ENCODE peak calls at places on chromosomes 2 and 18, in nine cellular contexts. One of them, this sample, is unnamed.

GRCh38 chr2:223692227-223692947 is 90.2 kb upstream of the SCG2 start:
- DNase-seq in ovary: peak; percentile 52
- DNase-seq in transverse colon: peak; percentile 10
- DNase-seq in A549: peak; percentile 76
- DNase-seq in suprapubic skin: no peak
- DNase-seq in HepG2: peak; percentile 54
- DNase-seq in GM12878: no peak
- DNase-seq in K562: peak; percentile 62
- DNase-seq in sigmoid colon: no peak
- DNase-seq in this sample: no peak

GRCh38 chr2:241994086-241994485 is 124.6 kb downstream of the RTP5 start:
- DNase-seq in ovary: no peak
- DNase-seq in transverse colon: no peak
- DNase-seq in A549: no peak
- DNase-seq in suprapubic skin: peak; percentile 72
- DNase-seq in HepG2: no peak
- DNase-seq in GM12878: no peak
- DNase-seq in K562: no peak
- DNase-seq in sigmoid colon: no peak
- DNase-seq in this sample: no peak

GRCh38 chr18:49934457-49934856 is 121.1 kb upstream of the ACAA2 start:
- DNase-seq in ovary: no peak
- DNase-seq in transverse colon: no peak
- DNase-seq in A549: no peak
- DNase-seq in suprapubic skin: no peak
- DNase-seq in HepG2: no peak
- DNase-seq in GM12878: no peak
- DNase-seq in K562: no peak
- DNase-seq in sigmoid colon: no peak
- DNase-seq in this sample: no peak

GRCh38 chr2:10901160-10901559 is 10.6 kb upstream of the KCNF1 start:
- DNase-seq in ovary: no peak
- DNase-seq in transverse colon: no peak
- DNase-seq in A549: peak; percentile 73
- DNase-seq in suprapubic skin: no peak
- DNase-seq in HepG2: no peak
- DNase-seq in GM12878: no peak
- DNase-seq in K562: no peak
- DNase-seq in sigmoid colon: no peak
- DNase-seq in this sample: no peak

GRCh38 chr2:191682148-191682547 is 4.2 kb downstream of the NABP1 start:
- DNase-seq in ovary: no peak
- DNase-seq in transverse colon: no peak
- DNase-seq in A549: no peak
- DNase-seq in suprapubic skin: no peak
- DNase-seq in HepG2: no peak
- DNase-seq in GM12878: no peak
- DNase-seq in K562: no peak
- DNase-seq in sigmoid colon: no peak
- DNase-seq in this sample: no peak

GRCh38 chr2:239944706-239945551 is 80.2 kb downstream of the NDUFA10 start:
- DNase-seq in ovary: no peak
- DNase-seq in transverse colon: no peak
- DNase-seq in A549: no peak
- DNase-seq in suprapubic skin: peak; percentile 75
- DNase-seq in HepG2: no peak
- DNase-seq in GM12878: no peak
- DNase-seq in K562: no peak
- DNase-seq in sigmoid colon: peak; percentile 62
- DNase-seq in this sample: no peak

GRCh38 chr2:21317131-21317530 is 193.4 kb downstream of the TDRD15 start:
- DNase-seq in ovary: peak; percentile 61
- DNase-seq in transverse colon: peak; percentile 57
- DNase-seq in A549: peak; percentile 52
- DNase-seq in suprapubic skin: no peak
- DNase-seq in HepG2: peak; percentile 60
- DNase-seq in GM12878: no peak
- DNase-seq in K562: peak; percentile 81
- DNase-seq in sigmoid colon: peak; percentile 64
- DNase-seq in this sample: peak; percentile 27

GRCh38 chr2:45466045-45466444 is 145.0 kb downstream of the SRBD1 start:
- DNase-seq in ovary: no peak
- DNase-seq in transverse colon: no peak
- DNase-seq in A549: no peak
- DNase-seq in suprapubic skin: no peak
- DNase-seq in HepG2: no peak
- DNase-seq in GM12878: no peak
- DNase-seq in K562: peak; percentile 21
- DNase-seq in sigmoid colon: no peak
- DNase-seq in this sample: no peak

GRCh38 chr18:3472681-3473544 is 22.9 kb downstream of the TGIF1 start:
- DNase-seq in ovary: no peak
- DNase-seq in transverse colon: no peak
- DNase-seq in A549: no peak
- DNase-seq in suprapubic skin: no peak
- DNase-seq in HepG2: no peak
- DNase-seq in GM12878: no peak
- DNase-seq in K562: no peak
- DNase-seq in sigmoid colon: no peak
- DNase-seq in this sample: no peak

GRCh38 chr18:52408800-52409302 is 68.9 kb downstream of the DCC start:
- DNase-seq in ovary: no peak
- DNase-seq in transverse colon: no peak
- DNase-seq in A549: no peak
- DNase-seq in suprapubic skin: no peak
- DNase-seq in HepG2: no peak
- DNase-seq in GM12878: no peak
- DNase-seq in K562: no peak
- DNase-seq in sigmoid colon: no peak
- DNase-seq in this sample: no peak

GRCh38 chr18:62763101-62763521 is 47.8 kb downstream of the PHLPP1 start:
- DNase-seq in ovary: no peak
- DNase-seq in transverse colon: no peak
- DNase-seq in A549: no peak
- DNase-seq in suprapubic skin: no peak
- DNase-seq in HepG2: no peak
- DNase-seq in GM12878: no peak
- DNase-seq in K562: no peak
- DNase-seq in sigmoid colon: no peak
- DNase-seq in this sample: no peak

GRCh38 chr18:65725421-65726050 is 25.3 kb upstream of the CDH7 start:
- DNase-seq in ovary: no peak
- DNase-seq in transverse colon: peak; percentile 33
- DNase-seq in A549: peak; percentile 36
- DNase-seq in suprapubic skin: no peak
- DNase-seq in HepG2: peak; percentile 16
- DNase-seq in GM12878: no peak
- DNase-seq in K562: peak; percentile 6
- DNase-seq in sigmoid colon: no peak
- DNase-seq in this sample: no peak

GRCh38 chr2:222506230-222506934 is 82.0 kb downstream of the SGPP2 start:
- DNase-seq in ovary: no peak
- DNase-seq in transverse colon: no peak
- DNase-seq in A549: no peak
- DNase-seq in suprapubic skin: no peak
- DNase-seq in HepG2: no peak
- DNase-seq in GM12878: no peak
- DNase-seq in K562: no peak
- DNase-seq in sigmoid colon: no peak
- DNase-seq in this sample: no peak

GRCh38 chr2:53445376-53446072 is 322.1 kb upstream of the CHAC2 start:
- DNase-seq in ovary: no peak
- DNase-seq in transverse colon: no peak
- DNase-seq in A549: no peak
- DNase-seq in suprapubic skin: no peak
- DNase-seq in HepG2: no peak
- DNase-seq in GM12878: no peak
- DNase-seq in K562: no peak
- DNase-seq in sigmoid colon: no peak
- DNase-seq in this sample: no peak

GRCh38 chr2:227106845-227107759 is 56.9 kb downstream of the COL4A4 start:
- DNase-seq in ovary: peak; percentile 23
- DNase-seq in transverse colon: peak; percentile 53
- DNase-seq in A549: peak; percentile 73
- DNase-seq in suprapubic skin: no peak
- DNase-seq in HepG2: peak; percentile 73
- DNase-seq in GM12878: no peak
- DNase-seq in K562: peak; percentile 54
- DNase-seq in sigmoid colon: no peak
- DNase-seq in this sample: peak; percentile 39

GRCh38 chr18:60070631-60071030 is 170.8 kb downstream of the PMAIP1 start:
- DNase-seq in ovary: no peak
- DNase-seq in transverse colon: no peak
- DNase-seq in A549: no peak
- DNase-seq in suprapubic skin: no peak
- DNase-seq in HepG2: no peak
- DNase-seq in GM12878: no peak
- DNase-seq in K562: no peak
- DNase-seq in sigmoid colon: no peak
- DNase-seq in this sample: no peak

GRCh38 chr2:218892693-218893348 is 12.2 kb downstream of the WNT10A start:
- DNase-seq in ovary: no peak
- DNase-seq in transverse colon: peak; percentile 86
- DNase-seq in A549: peak; percentile 64
- DNase-seq in suprapubic skin: no peak
- DNase-seq in HepG2: peak; percentile 32
- DNase-seq in GM12878: peak; percentile 80
- DNase-seq in K562: peak; percentile 51
- DNase-seq in sigmoid colon: no peak
- DNase-seq in this sample: peak; percentile 24

GRCh38 chr2:176419591-176420071 is 150.4 kb downstream of the MTX2 start:
- DNase-seq in ovary: no peak
- DNase-seq in transverse colon: no peak
- DNase-seq in A549: no peak
- DNase-seq in suprapubic skin: no peak
- DNase-seq in HepG2: no peak
- DNase-seq in GM12878: no peak
- DNase-seq in K562: no peak
- DNase-seq in sigmoid colon: no peak
- DNase-seq in this sample: no peak

GRCh38 chr2:2777876-2778275 is 446.8 kb upstream of the MYT1L start:
- DNase-seq in ovary: no peak
- DNase-seq in transverse colon: no peak
- DNase-seq in A549: no peak
- DNase-seq in suprapubic skin: no peak
- DNase-seq in HepG2: no peak
- DNase-seq in GM12878: no peak
- DNase-seq in K562: no peak
- DNase-seq in sigmoid colon: no peak
- DNase-seq in this sample: no peak

GRCh38 chr18:6210349-6211173 is 204.2 kb downstream of the L3MBTL4 start:
- DNase-seq in ovary: no peak
- DNase-seq in transverse colon: no peak
- DNase-seq in A549: no peak
- DNase-seq in suprapubic skin: no peak
- DNase-seq in HepG2: peak; percentile 92
- DNase-seq in GM12878: no peak
- DNase-seq in K562: no peak
- DNase-seq in sigmoid colon: no peak
- DNase-seq in this sample: no peak
- TF ChIP-seq POLR2A in ovary: no peak
- TF ChIP-seq POLR2A in transverse colon: no peak
- TF ChIP-seq POLR2A in A549: no peak
- TF ChIP-seq POLR2A in suprapubic skin: no peak
- TF ChIP-seq POLR2A in HepG2: no peak
- TF ChIP-seq POLR2A in GM12878: no peak
- TF ChIP-seq POLR2A in K562: no peak
- TF ChIP-seq POLR2A in sigmoid colon: no peak
- TF ChIP-seq POLR2A in this sample: no peak

DNA sequence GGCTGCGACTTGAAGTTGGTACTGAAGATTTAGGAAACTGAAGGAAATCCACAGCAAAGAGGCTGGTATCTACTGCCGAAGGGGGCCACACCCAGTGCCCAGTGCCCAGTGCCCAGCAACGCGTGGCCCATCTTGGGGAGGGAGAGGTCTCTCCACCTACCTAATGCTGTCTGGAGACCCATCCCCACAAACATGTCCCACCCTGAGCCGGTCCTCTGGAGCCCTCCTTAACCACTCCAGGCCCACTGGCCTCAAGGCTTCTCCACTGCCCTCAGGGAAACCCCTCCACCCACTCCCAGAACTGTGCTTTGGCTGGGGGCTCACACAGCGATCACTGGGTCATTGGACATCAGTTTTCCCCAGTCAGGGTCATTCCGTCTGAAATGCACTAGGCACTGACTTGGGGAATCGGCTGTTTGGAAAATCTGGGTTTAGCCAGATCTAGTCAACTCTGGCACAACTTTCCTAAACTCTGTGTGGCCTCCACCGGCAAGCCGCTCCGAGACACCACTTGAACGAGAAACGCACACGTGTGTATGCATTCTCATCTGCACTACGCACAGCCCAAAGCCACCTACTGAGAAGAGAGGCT is 20.1 kb downstream of the GPR55 start:
- DNase-seq in ovary: no peak
- DNase-seq in transverse colon: peak; percentile 5
- DNase-seq in A549: no peak
- DNase-seq in suprapubic skin: peak; percentile 57
- DNase-seq in HepG2: no peak
- DNase-seq in GM12878: no peak
- DNase-seq in K562: no peak
- DNase-seq in sigmoid colon: peak; percentile 42
- DNase-seq in this sample: no peak
- TF ChIP-seq EP300 in ovary: no peak
- TF ChIP-seq EP300 in transverse colon: no peak
- TF ChIP-seq EP300 in A549: no peak
- TF ChIP-seq EP300 in suprapubic skin: no peak
- TF ChIP-seq EP300 in HepG2: no peak
- TF ChIP-seq EP300 in GM12878: no peak
- TF ChIP-seq EP300 in K562: no peak
- TF ChIP-seq EP300 in sigmoid colon: no peak
- TF ChIP-seq EP300 in this sample: no peak

GRCh38 chr18:55038162-55038561 is 78.9 kb upstream of the CCDC68 start:
- DNase-seq in ovary: no peak
- DNase-seq in transverse colon: no peak
- DNase-seq in A549: no peak
- DNase-seq in suprapubic skin: no peak
- DNase-seq in HepG2: no peak
- DNase-seq in GM12878: no peak
- DNase-seq in K562: no peak
- DNase-seq in sigmoid colon: no peak
- DNase-seq in this sample: no peak
- H3K4me3 ChIP-seq in ovary: no peak overlapping the region
- H3K4me3 ChIP-seq in transverse colon: no peak overlapping the region
- H3K4me3 ChIP-seq in A549: no peak overlapping the region
- H3K4me3 ChIP-seq in suprapubic skin: no peak overlapping the region
- H3K4me3 ChIP-seq in HepG2: no peak overlapping the region
- H3K4me3 ChIP-seq in GM12878: no peak overlapping the region
- H3K4me3 ChIP-seq in K562: no peak overlapping the region
- H3K4me3 ChIP-seq in sigmoid colon: no peak overlapping the region
- H3K4me3 ChIP-seq in this sample: no peak overlapping the region

DNA sequence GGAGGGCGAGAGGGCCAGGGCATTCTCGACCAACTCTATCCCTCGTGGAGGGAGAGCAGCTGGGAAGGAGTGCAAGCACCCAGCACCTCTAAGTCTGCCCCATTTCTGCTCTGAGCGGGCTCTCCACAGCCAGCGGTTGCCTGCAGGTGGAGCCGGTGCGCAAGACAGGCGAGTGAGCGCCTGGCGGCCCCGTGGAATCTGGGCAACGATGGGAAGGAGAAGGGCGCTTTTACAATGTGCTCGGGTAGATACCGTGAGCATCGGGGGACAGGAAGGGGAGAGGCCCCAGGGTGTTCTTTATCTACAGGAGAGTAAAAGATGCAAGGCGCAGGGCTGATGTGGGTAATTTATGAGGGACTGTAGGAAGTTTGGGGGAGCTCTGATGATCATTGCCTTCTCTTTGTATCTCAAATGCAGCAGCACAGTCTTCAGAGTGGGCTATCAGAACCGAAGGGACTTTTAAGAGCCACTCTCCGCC is 867 bp upstream of the TTL start:
- DNase-seq in ovary: peak; percentile 76
- DNase-seq in transverse colon: peak; percentile 87
- DNase-seq in A549: peak; percentile 87
- DNase-seq in suprapubic skin: peak; percentile 90
- DNase-seq in HepG2: peak; percentile 76
- DNase-seq in GM12878: peak; percentile 26
- DNase-seq in K562: peak; percentile 94
- DNase-seq in sigmoid colon: peak; percentile 88
- DNase-seq in this sample: peak; percentile 82
- TF ChIP-seq POLR2A in ovary: no peak
- TF ChIP-seq POLR2A in transverse colon: no peak
- TF ChIP-seq POLR2A in A549: peak; percentile 21
- TF ChIP-seq POLR2A in suprapubic skin: no peak
- TF ChIP-seq POLR2A in HepG2: peak; percentile 29
- TF ChIP-seq POLR2A in GM12878: no peak
- TF ChIP-seq POLR2A in K562: peak; percentile 66
- TF ChIP-seq POLR2A in sigmoid colon: no peak
- TF ChIP-seq POLR2A in this sample: no peak